ENCODE peak calls at places on chromosome 6, in six cellular contexts. A, R, P, H, W and F are unnamed samples.

GRCh38 chr6:15017251-15017650 is 228.6 kb upstream of the JARID2 start:
- DNase-seq in A (no peak), R (no peak), P (no peak), H (peak; percentile 59), W (peak; percentile 27), F (no peak)

GRCh38 chr6:156102129-156102528 is 646.5 kb upstream of the NOX3 start:
- DNase-seq in A (no peak), R (no peak), P (no peak), H (no peak), W (peak; percentile 1), F (peak; percentile 10)

GRCh38 chr6:24673625-24674024 is 6.7 kb downstream of the ACOT13 start:
- DNase-seq in A (no peak), R (no peak), P (no peak), H (no peak), W (no peak), F (no peak)

GRCh38 chr6:101224751-101225150 is 168.8 kb upstream of the GRIK2 start:
- DNase-seq in A (no peak), R (no peak), P (no peak), H (no peak), W (no peak), F (no peak)

GRCh38 chr6:154614101-154614500 is 103.6 kb upstream of the CNKSR3 start:
- DNase-seq in A (no peak), R (no peak), P (no peak), H (no peak), W (peak; percentile 73), F (peak; percentile 20)

GRCh38 chr6:89302195-89302770 is 12.8 kb downstream of the GABRR2 start:
- DNase-seq in A (no peak), R (no peak), P (no peak), H (no peak), W (no peak), F (no peak)

GRCh38 chr6:29584821-29585220 is at the start of gene OR2H2:
- DNase-seq in A (no peak), R (no peak), P (no peak), H (no peak), W (no peak), F (no peak)

GRCh38 chr6:141969201-141969600 is 163.5 kb upstream of the GJE1 start:
- DNase-seq in A (no peak), R (no peak), P (no peak), H (no peak), W (no peak), F (no peak)

GRCh38 chr6:154732824-154733609 is at the start of gene SCAF8:
- DNase-seq in A (peak; percentile 87), R (peak; percentile 93), P (peak; percentile 93), H (peak; percentile 93), W (peak; percentile 93), F (no peak)

GRCh38 chr6:113170454-113170853 is 686.7 kb upstream of the MARCKS start:
- DNase-seq in A (no peak), R (no peak), P (no peak), H (no peak), W (no peak), F (no peak)

GRCh38 chr6:21219241-21219640 is 374.3 kb upstream of the SOX4 start:
- DNase-seq in A (no peak), R (no peak), P (no peak), H (no peak), W (peak; percentile 5), F (no peak)

GRCh38 chr6:133241088-133241900 is at the start of gene EYA4:
- DNase-seq in A (no peak), R (peak; percentile 74), P (no peak), H (peak; percentile 68), W (peak; percentile 44), F (no peak)

GRCh38 chr6:145247677-145248419 is 487.5 kb downstream of the EPM2A start:
- DNase-seq in A (no peak), R (no peak), P (no peak), H (no peak), W (peak; percentile 91), F (peak; percentile 58)

GRCh38 chr6:109009761-109010612 is 84.7 kb downstream of the SESN1 start:
- DNase-seq in A (no peak), R (no peak), P (peak; percentile 15), H (no peak), W (no peak), F (no peak)

GRCh38 chr6:166440106-166440505 is 57.4 kb upstream of the MPC1 start:
- DNase-seq in A (no peak), R (no peak), P (no peak), H (no peak), W (no peak), F (no peak)

GRCh38 chr6:54681987-54682386 is 164.6 kb upstream of the FAM83B start:
- DNase-seq in A (no peak), R (no peak), P (no peak), H (no peak), W (peak; percentile 87), F (peak; percentile 5)

GRCh38 chr6:4155848-4156466 is 20.6 kb upstream of the ECI2 start:
- DNase-seq in A (peak; percentile 80), R (no peak), P (peak; percentile 73), H (peak; percentile 77), W (peak; percentile 90), F (peak; percentile 79)

GRCh38 chr6:16160794-16161193 is 31.9 kb downstream of the MYLIP start:
- DNase-seq in A (no peak), R (no peak), P (no peak), H (peak; percentile 35), W (no peak), F (no peak)

GRCh38 chr6:154852700-154853099 is 119.5 kb downstream of the SCAF8 start:
- DNase-seq in A (no peak), R (no peak), P (no peak), H (no peak), W (peak; percentile 17), F (no peak)

GRCh38 chr6:104958720-104959452 is 2.0 kb downstream of the LIN28B start:
- DNase-seq in A (no peak), R (no peak), P (no peak), H (no peak), W (peak; percentile 7), F (no peak)

GRCh38 chr6:104956663-104957294 is at the start of gene LIN28B:
- DNase-seq in A (no peak), R (no peak), P (no peak), H (no peak), W (no peak), F (no peak)

GRCh38 chr6:104959453-104959858 is 2.5 kb downstream of the LIN28B start:
- DNase-seq in A (no peak), R (no peak), P (no peak), H (no peak), W (no peak), F (no peak)

GRCh38 chr6:104957301-104958177 is 632 bp downstream of the LIN28B start:
- DNase-seq in A (no peak), R (no peak), P (no peak), H (no peak), W (no peak), F (no peak)

DNA sequence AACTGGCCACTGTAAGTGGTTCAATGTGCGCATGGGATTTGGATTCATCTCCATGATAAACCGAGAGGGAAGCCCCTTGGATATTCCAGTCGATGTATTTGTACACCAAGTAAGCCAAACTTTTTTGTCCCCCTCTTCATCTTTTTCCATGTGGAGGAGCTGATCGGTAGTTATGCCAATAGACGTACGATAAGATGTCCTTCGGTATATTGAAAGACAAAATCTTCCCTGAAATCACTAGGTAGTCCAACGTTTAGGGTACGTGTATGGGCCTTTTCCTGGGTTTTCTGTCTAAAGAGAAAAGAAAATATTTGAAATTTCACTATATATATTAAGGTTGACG is 1.2 kb downstream of the LIN28B start:
- DNase-seq in A (no peak), R (no peak), P (no peak), H (no peak), W (no peak), F (no peak)
- H3K4me3 ChIP-seq in A (no peak overlapping the region), R (no peak overlapping the region), P (no peak overlapping the region), H (no peak overlapping the region), W (no peak overlapping the region), F (no peak overlapping the region)

GRCh38 chr6:1393641-1394283 is 4.4 kb downstream of the FOXF2 start:
- DNase-seq in A (peak; percentile 25), R (peak; percentile 68), P (no peak), H (no peak), W (no peak), F (no peak)
- H3K4me3 ChIP-seq in A (peak overlapping the region; percentile 56), R (no peak overlapping the region), P (no peak overlapping the region), H (peak overlapping the region; percentile 7), W (no peak overlapping the region), F (peak overlapping the region; percentile 79)

GRCh38 chr6:35343835-35344550 is 1.6 kb downstream of the PPARD start:
- DNase-seq in A (no peak), R (no peak), P (no peak), H (no peak), W (no peak), F (no peak)
- H3K4me3 ChIP-seq in A (peak overlapping the region; percentile 91), R (peak overlapping the region; percentile 77), P (peak overlapping the region; percentile 97), H (peak overlapping the region; percentile 77), W (peak overlapping the region; percentile 97), F (peak overlapping the region; percentile 73)

GRCh38 chr6:44226368-44227137 is 3.2 kb downstream of the SLC29A1 start:
- DNase-seq in A (no peak), R (no peak), P (no peak), H (peak; percentile 79), W (no peak), F (no peak)
- H3K4me3 ChIP-seq in A (peak overlapping the region; percentile 16), R (no peak overlapping the region), P (no peak overlapping the region), H (peak overlapping the region; percentile 1), W (no peak overlapping the region), F (peak overlapping the region; percentile 74)

DNA sequence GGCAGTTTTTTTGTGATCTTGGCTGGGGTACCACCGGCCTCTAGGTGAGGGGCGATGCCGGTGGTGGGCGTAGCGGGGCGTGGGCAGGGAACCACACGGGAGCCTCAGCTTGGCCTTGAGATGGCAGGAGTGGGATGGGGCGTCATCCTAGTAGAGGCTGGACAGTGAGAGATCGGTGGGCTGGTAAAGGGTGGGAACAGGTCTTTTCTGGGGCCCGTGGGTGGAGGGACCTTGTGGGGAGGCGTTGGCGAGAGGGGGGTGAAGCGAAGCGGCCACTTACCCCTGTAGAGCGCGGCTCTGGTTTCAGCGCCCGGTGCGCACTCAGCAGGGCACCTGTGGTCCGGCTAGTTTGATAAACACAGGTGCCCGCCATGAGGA is 12.0 kb downstream of the ITPR3 start:
- DNase-seq in A (no peak), R (no peak), P (no peak), H (no peak), W (no peak), F (no peak)
- H3K4me3 ChIP-seq in A (peak overlapping the region; percentile 35), R (no peak overlapping the region), P (no peak overlapping the region), H (peak overlapping the region; percentile 27), W (peak overlapping the region; percentile 68), F (peak overlapping the region; percentile 33)

DNA sequence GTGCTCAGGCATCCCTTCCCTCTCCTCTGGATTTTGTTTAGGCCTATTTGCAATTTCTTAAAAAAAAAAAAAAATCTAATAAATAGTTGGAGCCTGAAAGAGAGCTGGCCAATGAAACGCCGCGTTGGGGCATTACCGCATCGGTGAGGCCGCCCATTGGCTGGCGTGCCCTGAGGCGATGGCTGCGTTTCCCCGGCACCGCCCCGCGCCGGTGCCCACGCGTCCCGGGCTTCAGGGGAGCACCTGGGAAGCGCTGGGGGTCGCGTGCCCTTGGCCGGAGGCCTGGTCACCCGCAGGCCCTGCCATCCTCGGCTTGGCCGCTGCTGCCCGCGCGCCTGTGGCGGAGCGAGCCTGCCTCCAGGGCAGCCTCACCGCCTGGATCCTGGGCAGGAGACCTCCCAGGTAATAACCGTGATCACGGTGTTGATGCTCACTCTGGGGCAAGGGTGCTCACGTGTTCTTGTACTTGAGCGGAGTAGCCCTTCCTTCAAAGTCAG is 155.4 kb downstream of the NRN1 start:
- DNase-seq in A (peak; percentile 52), R (peak; percentile 80), P (peak; percentile 74), H (peak; percentile 81), W (peak; percentile 62), F (no peak)
- H3K4me3 ChIP-seq in A (peak overlapping the region; percentile 38), R (peak overlapping the region; percentile 18), P (peak overlapping the region; percentile 69), H (peak overlapping the region; percentile 43), W (peak overlapping the region; percentile 44), F (no peak overlapping the region)